ENCODE peak calls at places on chromosomes 1 and 21, in six cellular contexts. One of them, this sample, is unnamed.

GRCh38 chr1:19272064-19272463 is 16.5 kb downstream of the AKR7A3 start:
- DNase-seq in left ventricle myocardium inferior: no peak
- DNase-seq in kidney: no peak
- DNase-seq in HT1080: no peak
- DNase-seq in PC-9: no peak
- DNase-seq in anterior cingulate cortex: no peak
- DNase-seq in this sample: no peak

GRCh38 chr1:14039894-14040430 is 340.0 kb downstream of the PRDM2 start:
- DNase-seq in PC-9: no peak
- DNase-seq in kidney: no peak
- DNase-seq in HT1080: no peak
- DNase-seq in left ventricle myocardium inferior: no peak
- DNase-seq in anterior cingulate cortex: no peak
- DNase-seq in this sample: no peak

GRCh38 chr1:26848947-26849774 is 13.8 kb upstream of the SFN start:
- DNase-seq in left ventricle myocardium inferior: no peak
- DNase-seq in PC-9: peak; percentile 97
- DNase-seq in kidney: peak; percentile 96
- DNase-seq in anterior cingulate cortex: no peak
- DNase-seq in HT1080: peak; percentile 97
- DNase-seq in this sample: peak; percentile 44

GRCh38 chr1:1164361-1164700 is 9.3 kb upstream of the TTLL10 start:
- DNase-seq in anterior cingulate cortex: no peak
- DNase-seq in left ventricle myocardium inferior: no peak
- DNase-seq in kidney: no peak
- DNase-seq in HT1080: no peak
- DNase-seq in PC-9: no peak
- DNase-seq in this sample: no peak

GRCh38 chr1:225954753-225955152 is 13.7 kb upstream of the LEFTY2 start:
- DNase-seq in left ventricle myocardium inferior: no peak
- DNase-seq in PC-9: no peak
- DNase-seq in kidney: no peak
- DNase-seq in HT1080: no peak
- DNase-seq in anterior cingulate cortex: no peak
- DNase-seq in this sample: no peak

GRCh38 chr1:219567341-219567947 is 45.5 kb downstream of the ZC3H11B start:
- DNase-seq in HT1080: peak; percentile 23
- DNase-seq in anterior cingulate cortex: no peak
- DNase-seq in kidney: no peak
- DNase-seq in left ventricle myocardium inferior: no peak
- DNase-seq in PC-9: no peak
- DNase-seq in this sample: no peak

GRCh38 chr1:29258189-29258973 is 22.1 kb downstream of the PTPRU start:
- DNase-seq in kidney: no peak
- DNase-seq in left ventricle myocardium inferior: no peak
- DNase-seq in HT1080: no peak
- DNase-seq in PC-9: no peak
- DNase-seq in anterior cingulate cortex: no peak
- DNase-seq in this sample: no peak

GRCh38 chr1:248906741-248907661 is 966 bp downstream of the PGBD2 start:
- DNase-seq in anterior cingulate cortex: no peak
- DNase-seq in left ventricle myocardium inferior: peak; percentile 30
- DNase-seq in PC-9: no peak
- DNase-seq in HT1080: no peak
- DNase-seq in kidney: no peak
- DNase-seq in this sample: no peak

GRCh38 chr1:37076168-37076567 is 41.9 kb upstream of the GRIK3 start:
- DNase-seq in anterior cingulate cortex: no peak
- DNase-seq in HT1080: no peak
- DNase-seq in kidney: no peak
- DNase-seq in PC-9: no peak
- DNase-seq in left ventricle myocardium inferior: no peak
- DNase-seq in this sample: no peak

GRCh38 chr1:37497832-37498231 is 16.7 kb downstream of the MEAF6 start:
- DNase-seq in HT1080: no peak
- DNase-seq in PC-9: peak; percentile 73
- DNase-seq in left ventricle myocardium inferior: no peak
- DNase-seq in anterior cingulate cortex: no peak
- DNase-seq in kidney: no peak
- DNase-seq in this sample: no peak

GRCh38 chr1:31700468-31701136 is 3.2 kb downstream of the COL16A1 start:
- DNase-seq in PC-9: no peak
- DNase-seq in HT1080: no peak
- DNase-seq in anterior cingulate cortex: no peak
- DNase-seq in left ventricle myocardium inferior: no peak
- DNase-seq in kidney: no peak
- DNase-seq in this sample: no peak

GRCh38 chr1:210313046-210313445 is 15.7 kb upstream of the HHAT start:
- DNase-seq in PC-9: no peak
- DNase-seq in HT1080: no peak
- DNase-seq in anterior cingulate cortex: no peak
- DNase-seq in left ventricle myocardium inferior: no peak
- DNase-seq in kidney: no peak
- DNase-seq in this sample: no peak

GRCh38 chr1:98371767-98372166 is 289.8 kb upstream of the SNX7 start:
- DNase-seq in PC-9: no peak
- DNase-seq in HT1080: no peak
- DNase-seq in kidney: no peak
- DNase-seq in left ventricle myocardium inferior: no peak
- DNase-seq in anterior cingulate cortex: no peak
- DNase-seq in this sample: no peak

GRCh38 chr1:150006881-150007401 is 3.6 kb downstream of the OTUD7B start:
- DNase-seq in PC-9: no peak
- DNase-seq in anterior cingulate cortex: no peak
- DNase-seq in HT1080: peak; percentile 61
- DNase-seq in left ventricle myocardium inferior: no peak
- DNase-seq in kidney: no peak
- DNase-seq in this sample: peak; percentile 50

GRCh38 chr1:15345711-15346355 is 63.9 kb upstream of the EFHD2 start:
- DNase-seq in PC-9: peak; percentile 88
- DNase-seq in anterior cingulate cortex: no peak
- DNase-seq in kidney: peak; percentile 83
- DNase-seq in HT1080: no peak
- DNase-seq in left ventricle myocardium inferior: peak; percentile 50
- DNase-seq in this sample: no peak

GRCh38 chr1:248926401-248927182 is 20.6 kb downstream of the PGBD2 start:
- DNase-seq in HT1080: peak; percentile 73
- DNase-seq in anterior cingulate cortex: no peak
- DNase-seq in left ventricle myocardium inferior: no peak
- DNase-seq in kidney: no peak
- DNase-seq in PC-9: no peak
- DNase-seq in this sample: no peak

GRCh38 chr1:222886194-222887126 is 71.6 kb downstream of the DISP1 start:
- DNase-seq in HT1080: no peak
- DNase-seq in kidney: no peak
- DNase-seq in left ventricle myocardium inferior: no peak
- DNase-seq in anterior cingulate cortex: no peak
- DNase-seq in PC-9: no peak
- DNase-seq in this sample: no peak

GRCh38 chr1:153540394-153541361 is at the start of gene S100A5:
- DNase-seq in HT1080: peak; percentile 91
- DNase-seq in anterior cingulate cortex: no peak
- DNase-seq in PC-9: peak; percentile 95
- DNase-seq in kidney: no peak
- DNase-seq in left ventricle myocardium inferior: no peak
- DNase-seq in this sample: no peak

GRCh38 chr21:37914211-37914900 is 1.9 kb downstream of the KCNJ6 start:
- DNase-seq in PC-9: no peak
- DNase-seq in left ventricle myocardium inferior: no peak
- DNase-seq in kidney: no peak
- DNase-seq in anterior cingulate cortex: peak; percentile 8
- DNase-seq in HT1080: no peak
- DNase-seq in this sample: peak; percentile 41

GRCh38 chr1:156464825-156465452 is 35.6 kb downstream of the MEF2D start:
- DNase-seq in anterior cingulate cortex: no peak
- DNase-seq in PC-9: no peak
- DNase-seq in left ventricle myocardium inferior: no peak
- DNase-seq in kidney: no peak
- DNase-seq in HT1080: no peak
- DNase-seq in this sample: no peak

GRCh38 chr1:85463666-85464496 is 1.1 kb downstream of the DDAH1 start:
- DNase-seq in PC-9: no peak
- DNase-seq in HT1080: peak; percentile 39
- DNase-seq in anterior cingulate cortex: no peak
- DNase-seq in left ventricle myocardium inferior: no peak
- DNase-seq in kidney: peak; percentile 78
- DNase-seq in this sample: no peak

GRCh38 chr1:67608661-67609571 is 76.1 kb upstream of the GADD45A start:
- DNase-seq in left ventricle myocardium inferior: no peak
- DNase-seq in HT1080: no peak
- DNase-seq in anterior cingulate cortex: no peak
- DNase-seq in PC-9: no peak
- DNase-seq in kidney: peak; percentile 82
- DNase-seq in this sample: no peak

GRCh38 chr1:45979074-45979777 is 153.2 kb downstream of the PIK3R3 start:
- DNase-seq in left ventricle myocardium inferior: no peak
- DNase-seq in HT1080: no peak
- DNase-seq in PC-9: peak; percentile 67
- DNase-seq in anterior cingulate cortex: no peak
- DNase-seq in kidney: no peak
- DNase-seq in this sample: no peak

GRCh38 chr1:66533804-66534745 is at the start of gene SGIP1:
- DNase-seq in kidney: peak; percentile 89
- DNase-seq in HT1080: no peak
- DNase-seq in PC-9: no peak
- DNase-seq in left ventricle myocardium inferior: peak; percentile 59
- DNase-seq in anterior cingulate cortex: peak; percentile 82
- DNase-seq in this sample: peak; percentile 88

GRCh38 chr1:195158091-195158490 is 1450.1 kb downstream of the KCNT2 start:
- DNase-seq in anterior cingulate cortex: no peak
- DNase-seq in PC-9: no peak
- DNase-seq in kidney: no peak
- DNase-seq in left ventricle myocardium inferior: no peak
- DNase-seq in HT1080: no peak
- DNase-seq in this sample: no peak

GRCh38 chr1:153697873-153698647 is 19.6 kb downstream of the NPR1 start:
- DNase-seq in anterior cingulate cortex: no peak
- DNase-seq in kidney: peak; percentile 87
- DNase-seq in HT1080: no peak
- DNase-seq in PC-9: no peak
- DNase-seq in left ventricle myocardium inferior: peak; percentile 79
- DNase-seq in this sample: no peak

GRCh38 chr1:210377934-210378333 is 49.2 kb downstream of the HHAT start:
- DNase-seq in HT1080: no peak
- DNase-seq in anterior cingulate cortex: no peak
- DNase-seq in left ventricle myocardium inferior: no peak
- DNase-seq in PC-9: no peak
- DNase-seq in kidney: no peak
- DNase-seq in this sample: no peak

GRCh38 chr21:35254006-35254751 is 205.1 kb upstream of the RUNX1 start:
- DNase-seq in kidney: no peak
- DNase-seq in anterior cingulate cortex: no peak
- DNase-seq in left ventricle myocardium inferior: no peak
- DNase-seq in PC-9: no peak
- DNase-seq in HT1080: peak; percentile 38
- DNase-seq in this sample: no peak

GRCh38 chr1:70487910-70488665 is 77.0 kb downstream of the CTH start:
- DNase-seq in left ventricle myocardium inferior: no peak
- DNase-seq in PC-9: no peak
- DNase-seq in HT1080: peak; percentile 37
- DNase-seq in anterior cingulate cortex: no peak
- DNase-seq in kidney: no peak
- DNase-seq in this sample: no peak

GRCh38 chr21:38679531-38679930 is 126.2 kb upstream of the ETS2 start:
- DNase-seq in kidney: no peak
- DNase-seq in left ventricle myocardium inferior: no peak
- DNase-seq in PC-9: no peak
- DNase-seq in HT1080: peak; percentile 59
- DNase-seq in anterior cingulate cortex: no peak
- DNase-seq in this sample: no peak

GRCh38 chr1:1199961-1200875 is 6.2 kb downstream of the TNFRSF18 start:
- DNase-seq in left ventricle myocardium inferior: peak; percentile 16
- DNase-seq in PC-9: no peak
- DNase-seq in kidney: peak; percentile 70
- DNase-seq in HT1080: no peak
- DNase-seq in anterior cingulate cortex: no peak
- DNase-seq in this sample: no peak

GRCh38 chr1:36675106-36675505 is 192.4 kb upstream of the CSF3R start:
- DNase-seq in kidney: no peak
- DNase-seq in PC-9: no peak
- DNase-seq in left ventricle myocardium inferior: no peak
- DNase-seq in anterior cingulate cortex: no peak
- DNase-seq in HT1080: no peak
- DNase-seq in this sample: no peak

GRCh38 chr1:65330021-65330420 is 20.7 kb downstream of the DNAJC6 start:
- DNase-seq in kidney: no peak
- DNase-seq in PC-9: no peak
- DNase-seq in left ventricle myocardium inferior: no peak
- DNase-seq in anterior cingulate cortex: no peak
- DNase-seq in HT1080: no peak
- DNase-seq in this sample: no peak

GRCh38 chr1:218715961-218716669 is 371.0 kb downstream of the TGFB2 start:
- DNase-seq in kidney: no peak
- DNase-seq in PC-9: no peak
- DNase-seq in left ventricle myocardium inferior: no peak
- DNase-seq in HT1080: no peak
- DNase-seq in anterior cingulate cortex: no peak
- DNase-seq in this sample: no peak